ENCODE peak calls at places on chromosomes 4 and X, in nine cellular contexts. V is IMR-90; G is kidney; F is fibroblast of lung; B is HCT116; D is CD8-positive, alpha-beta T cell; X is coronary artery; J is foreskin fibroblast; H is body of pancreas. S is an unnamed sample.

GRCh38 chrX:87900320-87900908 is 382.8 kb downstream of the KLHL4 start:
- DNase-seq in J (no peak), B (no peak), X (no peak), H (no peak), V (no peak), D (peak; percentile 8), F (no peak), G (no peak), S (no peak)

GRCh38 chr4:8191136-8191747 is 7.8 kb upstream of the SH3TC1 start:
- DNase-seq in G (peak; percentile 95), B (peak; percentile 69), V (peak; percentile 44), F (peak; percentile 77), X (peak; percentile 87), H (peak; percentile 48), D (no peak), J (no peak), S (peak; percentile 9)

GRCh38 chr4:89509708-89510269 is 202.2 kb upstream of the GPRIN3 start:
- DNase-seq in D (no peak), J (peak; percentile 86), G (no peak), H (no peak), F (peak; percentile 77), B (no peak), X (no peak), V (peak; percentile 84), S (peak; percentile 96)

GRCh38 chrX:20594985-20595384 is 328.3 kb upstream of the RPS6KA3 start:
- DNase-seq in B (peak; percentile 1), F (peak; percentile 34), J (peak; percentile 1), D (no peak), V (no peak), H (no peak), X (no peak), G (no peak), S (peak; percentile 49)

GRCh38 chr4:138632856-138633255 is 382.7 kb upstream of the NOCT start:
- DNase-seq in D (no peak), J (no peak), X (no peak), B (no peak), G (no peak), H (no peak), F (peak; percentile 49), V (no peak), S (no peak)

GRCh38 chr4:75708218-75708691 is 16.1 kb upstream of the USO1 start:
- DNase-seq in F (no peak), B (no peak), J (no peak), D (peak; percentile 70), X (no peak), H (no peak), G (no peak), V (no peak), S (no peak)

GRCh38 chrX:56795309-56795868 is 66.3 kb downstream of the NBDY start:
- DNase-seq in F (no peak), V (no peak), J (no peak), G (no peak), D (no peak), B (no peak), H (no peak), X (peak; percentile 43), S (no peak)

GRCh38 chr4:182802621-182803020 is 114.6 kb downstream of the DCTD start:
- DNase-seq in B (no peak), X (no peak), G (no peak), J (no peak), D (no peak), V (no peak), H (no peak), F (no peak), S (no peak)

GRCh38 chr4:13529130-13529919 is 15.0 kb downstream of the NKX3-2 start:
- DNase-seq in J (no peak), F (no peak), B (no peak), X (peak; percentile 43), H (no peak), G (peak; percentile 66), D (no peak), V (no peak), S (no peak)

GRCh38 chr4:147583876-147584275 is 33.3 kb upstream of the TMEM184C start:
- DNase-seq in G (no peak), B (no peak), D (no peak), V (no peak), X (no peak), J (no peak), H (no peak), F (peak; percentile 42), S (no peak)

DNA sequence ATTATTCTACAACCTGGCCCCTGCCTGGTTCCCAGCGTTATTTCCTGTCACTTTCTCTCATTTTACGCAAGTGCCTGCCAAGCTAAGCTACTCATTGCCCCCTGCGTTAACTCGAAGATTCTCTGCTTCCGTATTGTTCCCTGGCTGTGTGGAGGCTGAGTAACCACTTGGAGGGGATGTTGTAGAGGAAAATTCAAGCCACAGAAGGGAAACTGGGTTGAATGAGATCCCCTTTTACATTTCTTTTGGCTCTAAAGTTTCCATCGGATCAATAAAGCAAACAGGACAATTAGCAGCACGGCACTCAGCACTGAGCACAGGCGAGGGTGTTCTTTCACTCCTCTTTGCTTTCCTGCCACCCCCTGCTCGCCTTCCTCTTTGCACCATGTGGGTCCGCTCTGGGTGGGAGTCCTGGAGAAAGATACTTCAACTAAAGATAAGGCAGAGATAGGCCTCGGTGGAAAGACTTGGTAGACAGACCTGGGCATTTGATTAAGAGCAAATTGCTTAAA is 4.2 kb upstream of the TMSB4X start:
- DNase-seq in J (peak; percentile 45), G (no peak), H (peak; percentile 49), D (peak; percentile 70), X (no peak), V (peak; percentile 75), F (peak; percentile 68), B (no peak), S (peak; percentile 67)
- H3K4me3 ChIP-seq in J (no peak overlapping the region), G (no peak overlapping the region), H (no peak overlapping the region), D (peak overlapping the region; percentile 98), X (peak overlapping the region; percentile 49), V (no peak overlapping the region), F (no peak overlapping the region), B (no peak overlapping the region), S (no peak overlapping the region)

GRCh38 chr4:94332983-94333590 is 9.5 kb downstream of the HPGDS start:
- DNase-seq in V (no peak), H (no peak), B (no peak), G (no peak), D (no peak), X (no peak), F (no peak), J (no peak), S (no peak)
- TF ChIP-seq CTCF in V (peak; percentile 25), H (no peak), B (peak; percentile 33), G (no peak), D (no peak), X (no peak), F (no peak), J (no peak), S (no peak)

GRCh38 chr4:54229631-54230478 is 762 bp downstream of the PDGFRA start:
- DNase-seq in G (peak; percentile 74), H (peak; percentile 29), F (peak; percentile 80), J (no peak), B (no peak), V (peak; percentile 69), D (no peak), X (no peak), S (peak; percentile 78)

GRCh38 chr4:54228563-54229501 is at the start of gene PDGFRA:
- DNase-seq in D (no peak), V (peak; percentile 94), G (peak; percentile 91), X (no peak), J (peak; percentile 97), F (peak; percentile 84), H (peak; percentile 39), B (no peak), S (peak; percentile 97)

GRCh38 chr4:54231419-54232150 is 2.5 kb downstream of the PDGFRA start:
- DNase-seq in V (peak; percentile 66), H (peak; percentile 29), F (peak; percentile 68), D (no peak), X (peak; percentile 88), B (no peak), G (peak; percentile 92), J (peak; percentile 77), S (peak; percentile 63)

GRCh38 chr4:54232151-54232688 is 3.1 kb downstream of the PDGFRA start:
- DNase-seq in B (no peak), V (no peak), H (no peak), X (no peak), F (peak; percentile 30), D (no peak), G (peak; percentile 59), J (no peak), S (peak; percentile 18)

DNA sequence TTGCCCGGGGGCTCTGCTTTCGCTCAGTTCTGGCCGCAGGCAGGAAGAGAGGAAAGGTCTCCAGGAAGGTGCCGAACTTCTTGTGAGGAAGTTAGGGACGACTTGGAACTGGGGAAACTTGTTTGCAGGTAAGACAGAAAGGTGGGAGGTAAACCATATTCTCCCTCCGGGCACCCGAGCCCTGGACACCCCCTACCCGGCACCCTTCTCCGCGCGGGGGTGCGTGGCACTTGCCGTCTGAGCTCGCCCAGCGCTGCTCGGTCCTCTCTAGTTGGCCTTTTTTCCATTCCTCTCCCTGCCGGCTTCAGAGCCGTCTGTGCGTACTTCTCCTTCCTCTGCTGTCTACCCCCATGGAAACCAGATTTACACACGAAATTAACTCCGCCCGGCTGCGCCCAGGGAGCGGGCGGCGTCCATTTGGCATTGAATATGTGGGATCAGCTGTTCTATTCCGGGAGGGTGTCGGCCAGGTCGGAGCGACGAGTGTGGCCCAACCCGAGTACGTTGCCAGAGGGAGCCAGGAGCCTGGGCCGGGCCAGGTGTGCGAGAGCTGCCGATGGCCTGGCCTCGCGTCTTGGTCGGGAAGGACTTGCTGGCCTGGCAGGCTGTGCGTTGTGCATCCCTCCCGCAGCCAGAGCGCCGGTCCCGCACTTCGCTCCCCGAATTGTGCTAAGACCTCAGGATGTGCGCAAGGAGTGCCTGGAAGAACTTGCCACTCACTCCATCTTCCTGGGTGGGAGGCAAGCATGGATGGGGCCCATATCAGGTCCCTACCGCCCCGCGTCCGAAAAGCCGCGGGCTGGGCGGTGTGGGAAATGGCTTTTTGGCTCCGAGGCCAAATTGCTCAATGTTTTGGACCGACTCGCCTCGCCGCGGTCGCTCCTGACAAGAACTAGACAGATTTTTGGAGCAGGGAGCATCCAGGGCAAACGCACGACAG is 1.7 kb downstream of the PDGFRA start:
- DNase-seq in V (no peak), G (peak; percentile 77), B (no peak), J (no peak), F (peak; percentile 70), X (peak; percentile 85), H (peak; percentile 23), D (no peak), S (peak; percentile 79)
- H3K4me3 ChIP-seq in V (peak overlapping the region; percentile 89), G (peak overlapping the region; percentile 55), B (no peak overlapping the region), J (peak overlapping the region; percentile 82), F (peak overlapping the region; percentile 94), X (peak overlapping the region; percentile 81), H (no peak overlapping the region), D (no peak overlapping the region), S (peak overlapping the region; percentile 98)

GRCh38 chr4:133484287-133484686 is 335.2 kb downstream of the PCDH10 start:
- DNase-seq in H (no peak), J (no peak), D (no peak), G (no peak), V (no peak), F (peak; percentile 50), X (no peak), B (no peak), S (no peak)

DNA sequence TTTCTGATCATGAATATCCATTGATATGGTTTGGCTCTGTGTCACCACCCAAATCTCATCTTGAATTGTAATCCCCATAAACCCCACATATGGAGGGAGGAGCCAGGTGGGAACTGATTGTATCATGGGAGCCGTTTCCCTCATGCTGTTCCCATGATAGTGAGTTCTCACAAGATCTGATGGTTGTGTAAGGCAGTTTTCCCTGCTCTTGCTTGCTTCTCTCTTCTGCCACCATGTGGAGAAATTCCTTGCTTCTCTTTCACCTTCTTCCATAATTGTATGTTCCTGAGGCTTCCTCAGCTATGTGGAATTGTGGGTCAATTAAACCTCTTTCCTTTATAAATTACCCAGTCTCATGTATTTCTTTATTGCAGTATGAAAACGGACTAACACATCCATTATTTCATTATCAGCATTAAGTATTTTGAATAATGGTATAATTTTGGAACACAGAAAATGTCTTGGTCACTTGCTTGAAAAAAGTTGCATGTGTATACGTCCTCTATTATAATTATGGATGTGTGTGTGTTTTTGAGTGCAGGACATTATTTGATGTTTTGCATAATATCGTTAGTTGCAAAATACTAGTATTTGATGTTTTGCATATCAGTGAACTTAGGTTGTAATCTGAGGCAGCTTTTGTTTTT is 334.6 kb downstream of the PCDH10 start:
- DNase-seq in G (no peak), X (no peak), V (peak; percentile 33), J (no peak), F (peak; percentile 58), B (peak; percentile 34), H (no peak), D (no peak), S (no peak)
- TF ChIP-seq CTCF in G (peak; percentile 29), X (no peak), V (peak; percentile 31), J (peak; percentile 36), F (no peak), B (peak; percentile 48), H (peak; percentile 40), D (no peak), S (peak; percentile 1)